ENCODE peak calls at places on chromosomes 1 and 21, in ten cellular contexts. O is effector memory CD4-positive, alpha-beta T cell; R is CD8-positive, alpha-beta T cell; D is uterus; U is esophagus squamous epithelium; S is lower lobe of right lung; J is small intestine; N is SJSA1; C is IMR-90; Y is thoracic aorta. W is an unnamed sample.

GRCh38 chr1:58592521-58593134 is 15.6 kb upstream of the TACSTD2 start:
- DNase-seq in D (peak; percentile 75), R (no peak), C (peak; percentile 87), S (peak; percentile 86), N (peak; percentile 62), U (no peak), Y (peak; percentile 57), O (no peak), J (no peak), W (no peak)

GRCh38 chr1:31435471-31436409 is 22.7 kb downstream of the SERINC2 start:
- DNase-seq in Y (no peak), O (no peak), U (no peak), C (no peak), J (no peak), D (no peak), N (no peak), S (no peak), R (no peak), W (no peak)

GRCh38 chr1:42046772-42047552 is 106.2 kb upstream of the GUCA2B start:
- DNase-seq in Y (no peak), N (no peak), R (no peak), D (no peak), U (no peak), J (peak; percentile 19), S (no peak), C (no peak), O (no peak), W (no peak)

GRCh38 chr1:151653397-151653796 is 41.5 kb downstream of the SNX27 start:
- DNase-seq in D (no peak), C (peak; percentile 62), J (no peak), Y (no peak), R (no peak), S (no peak), N (no peak), U (no peak), O (no peak), W (no peak)

GRCh38 chr1:64163972-64164371 is 39.5 kb upstream of the UBE2U start:
- DNase-seq in N (peak; percentile 20), O (no peak), J (no peak), C (peak; percentile 64), U (no peak), R (no peak), D (no peak), Y (no peak), S (no peak), W (no peak)

GRCh38 chr1:2415801-2416208 is 3.4 kb upstream of the PEX10 start:
- DNase-seq in S (no peak), U (no peak), C (no peak), O (peak; percentile 37), N (no peak), J (peak; percentile 69), D (no peak), R (peak; percentile 35), Y (no peak), W (no peak)

GRCh38 chr21:34814529-34814951 is 145.7 kb downstream of the CLIC6 start:
- DNase-seq in D (no peak), J (no peak), O (no peak), R (no peak), Y (no peak), N (no peak), C (no peak), U (no peak), S (no peak), W (no peak)

GRCh38 chr1:200363200-200363933 is 46.5 kb downstream of the ZNF281 start:
- DNase-seq in D (no peak), R (no peak), S (no peak), C (no peak), N (no peak), O (no peak), U (no peak), Y (no peak), J (no peak), W (no peak)

GRCh38 chr1:1069061-1069710 is 4.9 kb downstream of the RNF223 start:
- DNase-seq in U (no peak), O (peak; percentile 86), D (peak; percentile 32), S (peak; percentile 82), C (peak; percentile 40), R (peak; percentile 88), Y (no peak), N (peak; percentile 48), J (peak; percentile 72), W (no peak)

GRCh38 chr1:110053557-110054428 is 16.7 kb downstream of the ALX3 start:
- DNase-seq in N (peak; percentile 26), R (peak; percentile 56), C (peak; percentile 25), Y (no peak), O (peak; percentile 54), U (no peak), S (peak; percentile 75), J (peak; percentile 59), D (peak; percentile 70), W (no peak)

GRCh38 chr1:33000427-33001026 is 35.9 kb upstream of the RNF19B start:
- DNase-seq in S (no peak), Y (no peak), N (no peak), U (no peak), C (no peak), D (no peak), R (no peak), J (no peak), O (no peak), W (no peak)

GRCh38 chr1:32997381-32997891 is 32.8 kb upstream of the RNF19B start:
- DNase-seq in O (no peak), N (no peak), C (peak; percentile 93), J (no peak), R (no peak), U (no peak), Y (no peak), S (no peak), D (no peak), W (no peak)

GRCh38 chr1:33001282-33001681 is 35.4 kb downstream of the AK2 start:
- DNase-seq in U (no peak), Y (no peak), S (no peak), D (no peak), J (peak; percentile 31), N (no peak), R (no peak), C (no peak), O (no peak), W (no peak)

GRCh38 chr1:32998009-32998555 is 33.5 kb upstream of the RNF19B start:
- DNase-seq in J (peak; percentile 67), D (no peak), C (no peak), R (no peak), U (no peak), O (no peak), S (no peak), N (no peak), Y (no peak), W (no peak)

GRCh38 chr1:32998997-32999396 is 34.4 kb upstream of the RNF19B start:
- DNase-seq in S (no peak), Y (no peak), R (no peak), U (no peak), D (no peak), C (no peak), J (no peak), N (no peak), O (no peak), W (no peak)
- H3K4me3 ChIP-seq in S (no peak overlapping the region), Y (no peak overlapping the region), R (no peak overlapping the region), U (no peak overlapping the region), D (no peak overlapping the region), C (no peak overlapping the region), J (no peak overlapping the region), N (no peak overlapping the region), O (no peak overlapping the region), W (no peak overlapping the region)

GRCh38 chr1:180295999-180296398 is 65.9 kb downstream of the LHX4 start:
- DNase-seq in C (no peak), R (no peak), U (no peak), Y (no peak), O (no peak), J (no peak), N (no peak), S (no peak), D (no peak), W (no peak)
- H3K27ac ChIP-seq in C (no peak overlapping the region), R (no peak overlapping the region), U (no peak overlapping the region), Y (no peak overlapping the region), O (no peak overlapping the region), J (no peak overlapping the region), N (no peak overlapping the region), S (no peak overlapping the region), D (no peak overlapping the region), W (no peak overlapping the region)

GRCh38 chr1:236835491-236835890 is 40.4 kb downstream of the MTR start:
- DNase-seq in D (no peak), N (no peak), R (no peak), Y (no peak), C (no peak), J (no peak), U (no peak), S (no peak), O (no peak), W (no peak)
- H3K36me3 ChIP-seq in D (no peaks in the 10 kb centered on the region), N (peaks cover 70% of the 10 kb centered on the region), R (peaks cover 69% of the 10 kb centered on the region), Y (peaks cover 29% of the 10 kb centered on the region), C (peaks cover 26% of the 10 kb centered on the region), J (peaks cover 13% of the 10 kb centered on the region), U (peaks cover 10% of the 10 kb centered on the region), S (peaks cover 98% of the 10 kb centered on the region), O (peaks cover 83% of the 10 kb centered on the region), W (peaks cover 4% of the 10 kb centered on the region)

DNA sequence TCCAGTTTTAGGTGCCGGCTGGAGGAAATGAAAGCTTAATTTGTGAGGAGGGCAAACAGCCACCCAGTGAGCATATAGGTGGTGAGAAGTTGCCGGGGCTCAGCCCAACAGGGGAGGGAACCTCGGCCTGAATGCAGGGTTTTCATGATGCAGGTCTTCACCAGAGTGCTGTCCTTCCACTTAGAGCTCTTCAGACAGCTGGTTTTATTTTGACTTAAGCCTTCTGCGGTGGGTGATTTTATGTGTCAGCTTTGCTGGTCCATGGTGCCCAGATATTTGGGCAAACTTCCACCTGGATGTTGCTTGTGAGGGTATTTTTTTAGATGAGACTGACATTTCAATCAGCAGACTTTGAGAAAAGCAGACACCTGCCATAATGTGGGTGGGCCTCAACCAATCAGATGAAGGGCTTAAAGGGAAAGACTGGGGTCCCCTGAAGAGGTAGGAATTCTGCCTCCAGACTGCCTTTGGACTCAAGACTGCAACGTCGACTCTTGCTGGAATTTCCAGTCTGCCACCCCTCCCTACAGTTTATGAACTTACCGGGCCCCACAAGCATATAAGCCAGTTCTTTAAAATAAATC is 72.7 kb downstream of the RHOU start:
- DNase-seq in C (no peak), O (no peak), Y (no peak), R (no peak), U (no peak), D (no peak), N (no peak), J (no peak), S (no peak), W (no peak)
- H3K4me3 ChIP-seq in C (no peak overlapping the region), O (no peak overlapping the region), Y (no peak overlapping the region), R (no peak overlapping the region), U (no peak overlapping the region), D (no peak overlapping the region), N (no peak overlapping the region), J (no peak overlapping the region), S (no peak overlapping the region), W (no peak overlapping the region)

W was measured in iPS DF 6.9.